ENCODE peak calls at places on chromosomes 16 and 17, in five cellular contexts. C, P, T, V and N are unnamed samples.
A peak's percentile ranks its signal among the peaks of the same experiment; 100 is the strongest.

GRCh38 chr17:67238976-67239375 is 6.0 kb downstream of the HELZ start:
- DNase-seq in C (no peak), T (no peak), P (no peak), V (no peak), N (no peak)

GRCh38 chr17:38740016-38740415 is 8.1 kb downstream of the PCGF2 start:
- DNase-seq in C (no peak), T (no peak), V (no peak), P (no peak), N (no peak)

GRCh38 chr16:27318399-27319256 is 4.9 kb downstream of the IL4R start:
- DNase-seq in T (no peak), C (no peak), V (peak; percentile 58), P (peak; percentile 72), N (no peak)

GRCh38 chr17:49112936-49113335 is 19.6 kb upstream of the B4GALNT2 start:
- DNase-seq in V (no peak), P (no peak), T (no peak), C (no peak), N (no peak)

GRCh38 chr17:42279776-42280630 is 3.8 kb upstream of the STAT5B start:
- DNase-seq in P (peak; percentile 14), T (no peak), V (no peak), C (peak; percentile 12), N (no peak)

GRCh38 chr17:77829871-77830799 is 128.4 kb upstream of the TNRC6C start:
- DNase-seq in V (peak; percentile 86), T (peak; percentile 79), P (peak; percentile 82), C (peak; percentile 63), N (peak; percentile 54)

GRCh38 chr16:10537946-10538345 is 42.5 kb downstream of the EMP2 start:
- DNase-seq in C (no peak), P (no peak), T (no peak), V (no peak), N (no peak)

GRCh38 chr17:75748706-75749105 is 16.3 kb downstream of the GALK1 start:
- DNase-seq in C (no peak), T (no peak), V (no peak), P (no peak), N (no peak)

GRCh38 chr17:34366529-34367107 is 3.6 kb upstream of the CCL1 start:
- DNase-seq in T (no peak), P (no peak), V (no peak), C (no peak), N (no peak)

GRCh38 chr17:80365983-80366382 is 49.0 kb upstream of the ENDOV start:
- DNase-seq in V (no peak), C (no peak), P (no peak), T (no peak), N (no peak)

GRCh38 chr17:74389094-74389753 is 21.9 kb downstream of the GPR142 start:
- DNase-seq in C (no peak), V (no peak), T (no peak), P (peak; percentile 29), N (no peak)

GRCh38 chr17:14019186-14019956 is 49.9 kb upstream of the COX10 start:
- DNase-seq in T (peak; percentile 71), C (no peak), P (no peak), V (peak; percentile 66), N (no peak)

GRCh38 chr17:41976142-41976768 is 9.7 kb downstream of the CNP start:
- DNase-seq in V (no peak), T (no peak), P (no peak), C (peak; percentile 57), N (no peak)

GRCh38 chr16:17282247-17282646 is 188.5 kb downstream of the XYLT1 start:
- DNase-seq in P (no peak), V (no peak), C (no peak), T (no peak), N (no peak)

GRCh38 chr17:74746922-74747321 is 1.5 kb upstream of the NHERF1 start:
- DNase-seq in V (peak; percentile 48), C (no peak), T (no peak), P (no peak), N (no peak)

GRCh38 chr17:59161477-59161876 is 5.9 kb downstream of the PRR11 start:
- DNase-seq in P (no peak), C (no peak), T (no peak), V (no peak), N (no peak)

GRCh38 chr17:48589060-48589830 is 796 bp downstream of the HOXB3 start:
- DNase-seq in V (no peak), T (no peak), P (no peak), C (no peak), N (no peak)

GRCh38 chr17:3036800-3037199 is 26.6 kb downstream of the OR1D5 start:
- DNase-seq in V (no peak), P (no peak), C (no peak), T (no peak), N (no peak)

GRCh38 chr17:45370949-45371413 is 54.2 kb upstream of the MAP3K14 start:
- DNase-seq in C (no peak), V (no peak), T (no peak), P (no peak), N (no peak)

GRCh38 chr17:27494192-27495091 is 38.2 kb downstream of the KSR1 start:
- DNase-seq in T (peak; percentile 49), P (peak; percentile 66), V (peak; percentile 65), C (no peak), N (peak; percentile 76)

GRCh38 chr16:49862694-49863093 is 6.8 kb upstream of the ZNF423 start:
- DNase-seq in T (no peak), V (no peak), P (no peak), C (no peak), N (no peak)

GRCh38 chr16:72427786-72428480 is 256.0 kb upstream of the PMFBP1 start:
- DNase-seq in P (no peak), T (no peak), V (no peak), C (no peak), N (no peak)

GRCh38 chr17:39082482-39082881 is 69.0 kb downstream of the PLXDC1 start:
- DNase-seq in P (no peak), C (no peak), T (peak; percentile 45), V (peak; percentile 85), N (no peak)

GRCh38 chr16:89123001-89123830 is 29.6 kb downstream of the ACSF3 start:
- DNase-seq in V (no peak), C (no peak), T (no peak), P (peak; percentile 35), N (no peak)

GRCh38 chr17:38539386-38539785 is 66.4 kb downstream of the SRCIN1 start:
- DNase-seq in T (no peak), V (no peak), P (no peak), C (no peak), N (no peak)

GRCh38 chr16:3998793-3999478 is 117.3 kb downstream of the ADCY9 start:
- DNase-seq in C (no peak), T (peak; percentile 73), P (no peak), V (peak; percentile 73), N (peak; percentile 53)

DNA sequence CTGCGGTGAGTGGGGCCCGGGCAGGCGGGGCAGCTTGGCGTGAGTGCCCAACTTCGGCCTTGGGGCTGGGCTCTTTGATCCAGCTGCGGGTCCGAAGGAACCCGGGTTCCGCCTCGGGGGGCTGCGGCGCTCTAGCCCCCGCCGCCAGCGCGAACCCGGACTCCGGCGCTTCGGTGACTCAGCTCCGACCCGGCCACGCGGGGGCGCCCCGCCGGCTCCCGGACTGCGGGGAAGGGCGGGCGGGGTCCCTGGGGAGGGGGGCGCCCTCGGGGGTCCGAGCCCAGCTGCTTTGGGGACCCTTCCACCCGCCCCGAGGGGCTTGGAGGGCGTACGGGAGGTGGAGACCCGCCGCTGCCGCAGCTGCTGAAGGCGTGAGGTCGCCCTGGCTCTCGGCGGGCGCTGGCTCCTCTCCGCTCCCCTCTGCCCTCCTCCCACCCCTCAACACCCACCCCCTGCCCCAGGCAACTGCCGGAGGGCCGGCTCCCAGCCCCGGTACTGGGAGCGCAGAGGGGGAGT is 461 bp downstream of the CPNE2 start:
- DNase-seq in P (peak; percentile 75), V (peak; percentile 35), C (peak; percentile 29), T (no peak), N (peak; percentile 37)
- TF ChIP-seq CTCF in P (peak; percentile 62), V (peak; percentile 48), C (peak; percentile 70), T (no peak), N (peak; percentile 57)

DNA sequence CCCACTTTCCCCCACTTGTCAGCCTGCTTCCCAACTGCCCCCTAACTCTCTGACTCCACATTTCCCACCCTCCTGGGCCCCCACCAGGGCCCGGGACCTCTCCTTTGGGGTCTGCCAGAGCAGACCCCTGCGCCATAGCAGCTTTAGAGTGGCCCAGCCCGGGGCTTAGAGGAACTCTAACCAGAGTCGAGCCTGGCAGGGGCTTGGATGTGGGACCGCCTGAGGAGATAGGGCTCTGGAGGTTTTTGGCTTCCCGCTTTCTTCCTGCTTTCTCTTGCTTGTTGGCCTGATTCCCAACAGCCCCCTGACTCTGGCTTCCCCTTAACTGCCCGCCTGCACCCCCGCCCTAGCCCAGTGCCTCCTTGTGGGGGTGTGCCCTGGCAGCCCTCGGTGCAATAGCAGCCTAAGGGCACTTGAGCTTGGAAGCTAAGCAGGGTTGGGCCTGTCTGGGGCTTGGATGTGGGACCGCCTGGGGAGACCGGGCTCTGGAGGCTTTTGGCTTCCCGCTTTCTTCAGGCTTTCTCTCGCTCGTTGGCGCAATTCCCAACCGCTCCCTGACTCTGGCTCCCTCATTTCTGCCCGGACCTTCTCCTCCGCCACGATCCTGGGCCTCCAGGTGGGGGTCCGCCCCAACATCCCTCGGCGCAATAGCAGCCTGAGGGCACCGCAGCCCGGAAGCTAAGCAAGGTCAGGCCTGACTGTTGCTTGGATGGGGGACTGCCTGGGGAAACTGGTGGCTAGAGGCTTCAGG is 2292.0 kb downstream of the TP53TG3F start:
- DNase-seq in T (no peak), C (no peak), V (no peak), P (no peak), N (no peak)
- H3K9me3 ChIP-seq in T (no peaks in the 10 kb centered on the region), C (no peaks in the 10 kb centered on the region), V (no peaks in the 10 kb centered on the region), P (no peaks in the 10 kb centered on the region), N (no peaks in the 10 kb centered on the region)

GRCh38 chr16:75319513-75320401 is 68.3 kb upstream of the BCAR1 start:
- DNase-seq in C (no peak), T (peak; percentile 95), V (peak; percentile 93), P (no peak), N (no peak)

GRCh38 chr16:75318737-75319136 is 67.3 kb upstream of the BCAR1 start:
- DNase-seq in T (no peak), C (no peak), P (no peak), V (no peak), N (no peak)

GRCh38 chr16:75323198-75323597 is 71.8 kb upstream of the BCAR1 start:
- DNase-seq in C (no peak), T (no peak), V (no peak), P (no peak), N (no peak)

GRCh38 chr16:75322706-75323105 is 71.3 kb upstream of the BCAR1 start:
- DNase-seq in T (peak; percentile 45), V (peak; percentile 20), P (no peak), C (no peak), N (no peak)

GRCh38 chr16:75320435-75320834 is 69.0 kb upstream of the BCAR1 start:
- DNase-seq in C (peak; percentile 63), P (no peak), T (no peak), V (no peak), N (no peak)
- TF ChIP-seq CTCF in C (no peak), P (no peak), T (no peak), V (no peak), N (no peak)

GRCh38 chr17:61450641-61451537 is 1.3 kb upstream of the TBX4 start:
- DNase-seq in C (no peak), V (no peak), T (no peak), P (no peak), N (no peak)

GRCh38 chr17:61453563-61453962 is 1.3 kb downstream of the TBX4 start:
- DNase-seq in V (peak; percentile 19), P (no peak), T (peak; percentile 8), C (no peak), N (no peak)

GRCh38 chr17:61451538-61452300 is 503 bp upstream of the TBX4 start:
- DNase-seq in V (peak; percentile 13), P (no peak), T (no peak), C (no peak), N (no peak)

GRCh38 chr17:61454095-61454931 is 2.1 kb downstream of the TBX4 start:
- DNase-seq in C (no peak), P (peak; percentile 56), T (no peak), V (no peak), N (no peak)

GRCh38 chr17:61452301-61453290 is at the start of gene TBX4:
- DNase-seq in C (no peak), V (no peak), P (no peak), T (no peak), N (no peak)
- H3K9me3 ChIP-seq in C (no peaks in the 10 kb centered on the region), V (no peaks in the 10 kb centered on the region), P (no peaks in the 10 kb centered on the region), T (no peaks in the 10 kb centered on the region), N (peaks cover 15% of the 10 kb centered on the region)